ENCODE peak calls at places on chromosomes 7 and 10, in six cellular contexts. T, J, N, Z, L and S are unnamed samples.
A peak's percentile ranks its signal among the peaks of the same experiment; 100 is the strongest.

GRCh38 chr7:4689151-4689550 is 7.1 kb downstream of the FOXK1 start:
- DNase-seq in T (no peak), J (peak; percentile 26), N (no peak), Z (no peak), L (no peak), S (no peak)

GRCh38 chr7:112132123-112132694 is 74.0 kb downstream of the DOCK4 start:
- DNase-seq in T (no peak), J (no peak), N (no peak), Z (peak; percentile 20), L (peak; percentile 44), S (no peak)

GRCh38 chr7:110881731-110882130 is 209.2 kb upstream of the LRRN3 start:
- DNase-seq in T (no peak), J (no peak), N (no peak), Z (no peak), L (no peak), S (no peak)

GRCh38 chr10:90912176-90912575 is 8.7 kb downstream of the ANKRD1 start:
- DNase-seq in T (no peak), J (no peak), N (no peak), Z (peak; percentile 22), L (no peak), S (no peak)

GRCh38 chr7:116574025-116574822 is 49.4 kb downstream of the CAV1 start:
- DNase-seq in T (no peak), J (no peak), N (no peak), Z (no peak), L (peak; percentile 68), S (no peak)

GRCh38 chr7:44291066-44291732 is 34.2 kb downstream of the CAMK2B start:
- DNase-seq in T (peak; percentile 5), J (peak; percentile 77), N (no peak), Z (peak; percentile 99), L (peak; percentile 31), S (no peak)

GRCh38 chr7:30246392-30246791 is 38.0 kb upstream of the ZNRF2 start:
- DNase-seq in T (no peak), J (no peak), N (no peak), Z (no peak), L (no peak), S (no peak)

GRCh38 chr7:2757904-2758672 is 70.1 kb downstream of the AMZ1 start:
- DNase-seq in T (no peak), J (peak; percentile 77), N (peak; percentile 98), Z (peak; percentile 97), L (peak; percentile 99), S (no peak)

GRCh38 chr10:132869621-132870020 is 72.7 kb downstream of the CFAP46 start:
- DNase-seq in T (no peak), J (peak; percentile 16), N (no peak), Z (no peak), L (no peak), S (no peak)

GRCh38 chr7:33452805-33453502 is 323.6 kb downstream of the BBS9 start:
- DNase-seq in T (no peak), J (no peak), N (no peak), Z (peak; percentile 29), L (peak; percentile 15), S (no peak)